ENCODE peak calls at places on chromosomes 12 and 14, in six cellular contexts. One of them, this sample, is unnamed.

GRCh38 chr14:95698287-95698686 is 12.1 kb downstream of the TCL1B start:
- DNase-seq in NCI-H1092 treated with DMSO at 0.1 percent for 48 hours: no peak
- DNase-seq in heart right ventricle: no peak
- DNase-seq in NCI-H510A treated with DMSO at 0.1 percent for 48 hours: no peak
- DNase-seq in transverse colon: no peak
- DNase-seq in activated naive CD4-positive, alpha-beta T cell: no peak
- DNase-seq in this sample: no peak

GRCh38 chr14:68084256-68084655 is 264.7 kb downstream of the RAD51B start:
- DNase-seq in NCI-H510A treated with DMSO at 0.1 percent for 48 hours: no peak
- DNase-seq in heart right ventricle: no peak
- DNase-seq in NCI-H1092 treated with DMSO at 0.1 percent for 48 hours: peak
- DNase-seq in transverse colon: no peak
- DNase-seq in activated naive CD4-positive, alpha-beta T cell: no peak
- DNase-seq in this sample: no peak

GRCh38 chr12:39319180-39319579 is 123.7 kb downstream of the KIF21A start:
- DNase-seq in NCI-H510A treated with DMSO at 0.1 percent for 48 hours: no peak
- DNase-seq in transverse colon: no peak
- DNase-seq in activated naive CD4-positive, alpha-beta T cell: no peak
- DNase-seq in NCI-H1092 treated with DMSO at 0.1 percent for 48 hours: no peak
- DNase-seq in heart right ventricle: no peak
- DNase-seq in this sample: no peak

GRCh38 chr12:21697829-21698630 is 40.4 kb upstream of the LDHB start:
- DNase-seq in transverse colon: no peak
- DNase-seq in NCI-H1092 treated with DMSO at 0.1 percent for 48 hours: peak
- DNase-seq in heart right ventricle: no peak
- DNase-seq in NCI-H510A treated with DMSO at 0.1 percent for 48 hours: peak
- DNase-seq in activated naive CD4-positive, alpha-beta T cell: no peak
- DNase-seq in this sample: no peak

GRCh38 chr12:26121323-26121740 is 3.5 kb downstream of the BHLHE41 start:
- DNase-seq in heart right ventricle: no peak
- DNase-seq in transverse colon: no peak
- DNase-seq in NCI-H1092 treated with DMSO at 0.1 percent for 48 hours: no peak
- DNase-seq in NCI-H510A treated with DMSO at 0.1 percent for 48 hours: no peak
- DNase-seq in activated naive CD4-positive, alpha-beta T cell: no peak
- DNase-seq in this sample: no peak

GRCh38 chr14:55433880-55434804 is 6.3 kb downstream of the TBPL2 start:
- DNase-seq in NCI-H510A treated with DMSO at 0.1 percent for 48 hours: no peak
- DNase-seq in NCI-H1092 treated with DMSO at 0.1 percent for 48 hours: no peak
- DNase-seq in activated naive CD4-positive, alpha-beta T cell: no peak
- DNase-seq in heart right ventricle: no peak
- DNase-seq in transverse colon: no peak
- DNase-seq in this sample: no peak

GRCh38 chr14:104393199-104393897 is 186.2 kb upstream of the C14orf180 start:
- DNase-seq in activated naive CD4-positive, alpha-beta T cell: no peak
- DNase-seq in NCI-H1092 treated with DMSO at 0.1 percent for 48 hours: no peak
- DNase-seq in transverse colon: no peak
- DNase-seq in NCI-H510A treated with DMSO at 0.1 percent for 48 hours: no peak
- DNase-seq in heart right ventricle: peak
- DNase-seq in this sample: peak

GRCh38 chr14:21997300-21997699 is 323.7 kb upstream of the OR4E1 start:
- DNase-seq in transverse colon: no peak
- DNase-seq in activated naive CD4-positive, alpha-beta T cell: no peak
- DNase-seq in NCI-H510A treated with DMSO at 0.1 percent for 48 hours: no peak
- DNase-seq in NCI-H1092 treated with DMSO at 0.1 percent for 48 hours: no peak
- DNase-seq in heart right ventricle: no peak
- DNase-seq in this sample: no peak

GRCh38 chr14:24422694-24423531 is 6.6 kb downstream of the CBLN3 start:
- DNase-seq in NCI-H1092 treated with DMSO at 0.1 percent for 48 hours: no peak
- DNase-seq in NCI-H510A treated with DMSO at 0.1 percent for 48 hours: no peak
- DNase-seq in transverse colon: peak
- DNase-seq in activated naive CD4-positive, alpha-beta T cell: no peak
- DNase-seq in heart right ventricle: no peak
- DNase-seq in this sample: no peak

GRCh38 chr12:17278946-17279345 is 673.0 kb upstream of the LMO3 start:
- DNase-seq in heart right ventricle: no peak
- DNase-seq in NCI-H510A treated with DMSO at 0.1 percent for 48 hours: no peak
- DNase-seq in activated naive CD4-positive, alpha-beta T cell: no peak
- DNase-seq in NCI-H1092 treated with DMSO at 0.1 percent for 48 hours: no peak
- DNase-seq in transverse colon: no peak
- DNase-seq in this sample: no peak

GRCh38 chr12:64650762-64651161 is 40.5 kb downstream of the RASSF3 start:
- DNase-seq in activated naive CD4-positive, alpha-beta T cell: no peak
- DNase-seq in NCI-H510A treated with DMSO at 0.1 percent for 48 hours: no peak
- DNase-seq in transverse colon: peak
- DNase-seq in heart right ventricle: no peak
- DNase-seq in NCI-H1092 treated with DMSO at 0.1 percent for 48 hours: no peak
- DNase-seq in this sample: no peak

GRCh38 chr12:105234197-105234596 is 1.8 kb downstream of the APPL2 start:
- DNase-seq in NCI-H510A treated with DMSO at 0.1 percent for 48 hours: no peak
- DNase-seq in transverse colon: no peak
- DNase-seq in activated naive CD4-positive, alpha-beta T cell: no peak
- DNase-seq in NCI-H1092 treated with DMSO at 0.1 percent for 48 hours: no peak
- DNase-seq in heart right ventricle: no peak
- DNase-seq in this sample: no peak

GRCh38 chr12:101829639-101830390 is 944 bp downstream of the GNPTAB start:
- DNase-seq in activated naive CD4-positive, alpha-beta T cell: no peak
- DNase-seq in NCI-H1092 treated with DMSO at 0.1 percent for 48 hours: peak
- DNase-seq in NCI-H510A treated with DMSO at 0.1 percent for 48 hours: peak
- DNase-seq in transverse colon: no peak
- DNase-seq in heart right ventricle: no peak
- DNase-seq in this sample: no peak

GRCh38 chr14:22326001-22326400 is 263.0 kb downstream of the DAD1 start:
- DNase-seq in activated naive CD4-positive, alpha-beta T cell: no peak
- DNase-seq in transverse colon: no peak
- DNase-seq in NCI-H1092 treated with DMSO at 0.1 percent for 48 hours: no peak
- DNase-seq in heart right ventricle: no peak
- DNase-seq in NCI-H510A treated with DMSO at 0.1 percent for 48 hours: no peak
- DNase-seq in this sample: no peak

GRCh38 chr14:72744416-72745120 is 149.3 kb downstream of the DPF3 start:
- DNase-seq in activated naive CD4-positive, alpha-beta T cell: no peak
- DNase-seq in heart right ventricle: no peak
- DNase-seq in NCI-H1092 treated with DMSO at 0.1 percent for 48 hours: no peak
- DNase-seq in NCI-H510A treated with DMSO at 0.1 percent for 48 hours: no peak
- DNase-seq in transverse colon: no peak
- DNase-seq in this sample: no peak

GRCh38 chr14:97707603-97708002 is 910.4 kb downstream of the VRK1 start:
- DNase-seq in NCI-H1092 treated with DMSO at 0.1 percent for 48 hours: no peak
- DNase-seq in heart right ventricle: no peak
- DNase-seq in activated naive CD4-positive, alpha-beta T cell: no peak
- DNase-seq in NCI-H510A treated with DMSO at 0.1 percent for 48 hours: no peak
- DNase-seq in transverse colon: no peak
- DNase-seq in this sample: no peak

GRCh38 chr14:100285021-100285912 is 21.0 kb downstream of the SLC25A29 start:
- DNase-seq in NCI-H1092 treated with DMSO at 0.1 percent for 48 hours: peak
- DNase-seq in heart right ventricle: peak
- DNase-seq in transverse colon: peak
- DNase-seq in activated naive CD4-positive, alpha-beta T cell: peak
- DNase-seq in NCI-H510A treated with DMSO at 0.1 percent for 48 hours: peak
- DNase-seq in this sample: peak

GRCh38 chr14:56379956-56380355 is 199.6 kb upstream of the TMEM260 start:
- DNase-seq in transverse colon: no peak
- DNase-seq in activated naive CD4-positive, alpha-beta T cell: no peak
- DNase-seq in heart right ventricle: no peak
- DNase-seq in NCI-H510A treated with DMSO at 0.1 percent for 48 hours: no peak
- DNase-seq in NCI-H1092 treated with DMSO at 0.1 percent for 48 hours: no peak
- DNase-seq in this sample: no peak

GRCh38 chr14:58914271-58914855 is 274.1 kb upstream of the DAAM1 start:
- DNase-seq in heart right ventricle: no peak
- DNase-seq in activated naive CD4-positive, alpha-beta T cell: no peak
- DNase-seq in NCI-H1092 treated with DMSO at 0.1 percent for 48 hours: no peak
- DNase-seq in NCI-H510A treated with DMSO at 0.1 percent for 48 hours: peak
- DNase-seq in transverse colon: no peak
- DNase-seq in this sample: no peak

GRCh38 chr12:5173511-5174011 is 129.9 kb downstream of the KCNA5 start:
- DNase-seq in NCI-H510A treated with DMSO at 0.1 percent for 48 hours: no peak
- DNase-seq in heart right ventricle: peak
- DNase-seq in transverse colon: no peak
- DNase-seq in activated naive CD4-positive, alpha-beta T cell: no peak
- DNase-seq in NCI-H1092 treated with DMSO at 0.1 percent for 48 hours: no peak
- DNase-seq in this sample: no peak

GRCh38 chr12:115960-116915 is 49.7 kb downstream of the IQSEC3 start:
- DNase-seq in heart right ventricle: no peak
- DNase-seq in NCI-H510A treated with DMSO at 0.1 percent for 48 hours: no peak
- DNase-seq in activated naive CD4-positive, alpha-beta T cell: no peak
- DNase-seq in transverse colon: no peak
- DNase-seq in NCI-H1092 treated with DMSO at 0.1 percent for 48 hours: no peak
- DNase-seq in this sample: no peak

GRCh38 chr12:31204995-31205582 is 120.9 kb downstream of the SINHCAF start:
- DNase-seq in activated naive CD4-positive, alpha-beta T cell: no peak
- DNase-seq in NCI-H1092 treated with DMSO at 0.1 percent for 48 hours: no peak
- DNase-seq in transverse colon: no peak
- DNase-seq in heart right ventricle: no peak
- DNase-seq in NCI-H510A treated with DMSO at 0.1 percent for 48 hours: no peak
- DNase-seq in this sample: no peak

GRCh38 chr12:56979628-56980027 is 22.2 kb upstream of the RDH16 start:
- DNase-seq in heart right ventricle: no peak
- DNase-seq in transverse colon: no peak
- DNase-seq in NCI-H510A treated with DMSO at 0.1 percent for 48 hours: no peak
- DNase-seq in activated naive CD4-positive, alpha-beta T cell: no peak
- DNase-seq in NCI-H1092 treated with DMSO at 0.1 percent for 48 hours: no peak
- DNase-seq in this sample: no peak

GRCh38 chr12:122172262-122172939 is 1.6 kb downstream of the IL31 start:
- DNase-seq in heart right ventricle: no peak
- DNase-seq in activated naive CD4-positive, alpha-beta T cell: no peak
- DNase-seq in NCI-H1092 treated with DMSO at 0.1 percent for 48 hours: no peak
- DNase-seq in transverse colon: no peak
- DNase-seq in NCI-H510A treated with DMSO at 0.1 percent for 48 hours: no peak
- DNase-seq in this sample: no peak

GRCh38 chr12:113333877-113334785 is 778 bp downstream of the SLC8B1 start:
- DNase-seq in activated naive CD4-positive, alpha-beta T cell: no peak
- DNase-seq in NCI-H1092 treated with DMSO at 0.1 percent for 48 hours: no peak
- DNase-seq in heart right ventricle: peak
- DNase-seq in transverse colon: peak
- DNase-seq in NCI-H510A treated with DMSO at 0.1 percent for 48 hours: peak
- DNase-seq in this sample: peak

GRCh38 chr14:36313898-36314297 is 6.5 kb downstream of the MBIP start:
- DNase-seq in transverse colon: no peak
- DNase-seq in heart right ventricle: no peak
- DNase-seq in activated naive CD4-positive, alpha-beta T cell: no peak
- DNase-seq in NCI-H1092 treated with DMSO at 0.1 percent for 48 hours: peak
- DNase-seq in NCI-H510A treated with DMSO at 0.1 percent for 48 hours: peak
- DNase-seq in this sample: no peak

GRCh38 chr14:100056964-100057817 is 8.0 kb upstream of the EVL start:
- DNase-seq in NCI-H510A treated with DMSO at 0.1 percent for 48 hours: no peak
- DNase-seq in heart right ventricle: no peak
- DNase-seq in transverse colon: no peak
- DNase-seq in activated naive CD4-positive, alpha-beta T cell: no peak
- DNase-seq in NCI-H1092 treated with DMSO at 0.1 percent for 48 hours: no peak
- DNase-seq in this sample: no peak

GRCh38 chr12:49895773-49896172 is 7.9 kb downstream of the FAIM2 start:
- DNase-seq in transverse colon: no peak
- DNase-seq in activated naive CD4-positive, alpha-beta T cell: no peak
- DNase-seq in heart right ventricle: no peak
- DNase-seq in NCI-H1092 treated with DMSO at 0.1 percent for 48 hours: no peak
- DNase-seq in NCI-H510A treated with DMSO at 0.1 percent for 48 hours: no peak
- DNase-seq in this sample: no peak

GRCh38 chr12:132385923-132386751 is 56.7 kb upstream of the GALNT9 start:
- DNase-seq in heart right ventricle: no peak
- DNase-seq in NCI-H510A treated with DMSO at 0.1 percent for 48 hours: no peak
- DNase-seq in activated naive CD4-positive, alpha-beta T cell: no peak
- DNase-seq in NCI-H1092 treated with DMSO at 0.1 percent for 48 hours: no peak
- DNase-seq in transverse colon: no peak
- DNase-seq in this sample: no peak

GRCh38 chr12:98440165-98440581 is 75.2 kb upstream of the TMPO start:
- DNase-seq in heart right ventricle: peak
- DNase-seq in transverse colon: no peak
- DNase-seq in NCI-H510A treated with DMSO at 0.1 percent for 48 hours: no peak
- DNase-seq in activated naive CD4-positive, alpha-beta T cell: no peak
- DNase-seq in NCI-H1092 treated with DMSO at 0.1 percent for 48 hours: no peak
- DNase-seq in this sample: peak

GRCh38 chr12:96070670-96071279 is 35.4 kb upstream of the LTA4H start:
- DNase-seq in NCI-H510A treated with DMSO at 0.1 percent for 48 hours: peak
- DNase-seq in heart right ventricle: no peak
- DNase-seq in transverse colon: peak
- DNase-seq in NCI-H1092 treated with DMSO at 0.1 percent for 48 hours: peak
- DNase-seq in activated naive CD4-positive, alpha-beta T cell: no peak
- DNase-seq in this sample: no peak

GRCh38 chr12:31324845-31325523 is 966 bp downstream of the SINHCAF start:
- DNase-seq in transverse colon: peak
- DNase-seq in NCI-H1092 treated with DMSO at 0.1 percent for 48 hours: peak
- DNase-seq in activated naive CD4-positive, alpha-beta T cell: peak
- DNase-seq in NCI-H510A treated with DMSO at 0.1 percent for 48 hours: peak
- DNase-seq in heart right ventricle: peak
- DNase-seq in this sample: peak

GRCh38 chr14:50045039-50045711 is 71.2 kb downstream of the VCPKMT start:
- DNase-seq in activated naive CD4-positive, alpha-beta T cell: peak
- DNase-seq in transverse colon: peak
- DNase-seq in heart right ventricle: peak
- DNase-seq in NCI-H510A treated with DMSO at 0.1 percent for 48 hours: no peak
- DNase-seq in NCI-H1092 treated with DMSO at 0.1 percent for 48 hours: no peak
- DNase-seq in this sample: peak

GRCh38 chr12:69662764-69663163 is 36.3 kb downstream of the BEST3 start:
- DNase-seq in NCI-H510A treated with DMSO at 0.1 percent for 48 hours: no peak
- DNase-seq in activated naive CD4-positive, alpha-beta T cell: no peak
- DNase-seq in transverse colon: no peak
- DNase-seq in NCI-H1092 treated with DMSO at 0.1 percent for 48 hours: no peak
- DNase-seq in heart right ventricle: no peak
- DNase-seq in this sample: no peak

GRCh38 chr14:98692832-98693231 is 579.2 kb downstream of the BCL11B start:
- DNase-seq in NCI-H510A treated with DMSO at 0.1 percent for 48 hours: no peak
- DNase-seq in heart right ventricle: no peak
- DNase-seq in activated naive CD4-positive, alpha-beta T cell: no peak
- DNase-seq in transverse colon: no peak
- DNase-seq in NCI-H1092 treated with DMSO at 0.1 percent for 48 hours: no peak
- DNase-seq in this sample: no peak

GRCh38 chr14:79378020-79378419 is 833.3 kb downstream of the DIO2 start:
- DNase-seq in NCI-H510A treated with DMSO at 0.1 percent for 48 hours: no peak
- DNase-seq in heart right ventricle: no peak
- DNase-seq in transverse colon: no peak
- DNase-seq in activated naive CD4-positive, alpha-beta T cell: no peak
- DNase-seq in NCI-H1092 treated with DMSO at 0.1 percent for 48 hours: no peak
- DNase-seq in this sample: no peak

GRCh38 chr12:97556201-97556824 is 93.7 kb downstream of the RMST start:
- DNase-seq in NCI-H1092 treated with DMSO at 0.1 percent for 48 hours: peak
- DNase-seq in NCI-H510A treated with DMSO at 0.1 percent for 48 hours: peak
- DNase-seq in activated naive CD4-positive, alpha-beta T cell: no peak
- DNase-seq in heart right ventricle: peak
- DNase-seq in transverse colon: no peak
- DNase-seq in this sample: peak

GRCh38 chr12:49413796-49414195 is 46.5 kb downstream of the SPATS2 start:
- DNase-seq in NCI-H1092 treated with DMSO at 0.1 percent for 48 hours: no peak
- DNase-seq in NCI-H510A treated with DMSO at 0.1 percent for 48 hours: no peak
- DNase-seq in heart right ventricle: no peak
- DNase-seq in transverse colon: no peak
- DNase-seq in activated naive CD4-positive, alpha-beta T cell: no peak
- DNase-seq in this sample: no peak

GRCh38 chr12:129237881-129238280 is 384.6 kb downstream of the GLT1D1 start:
- DNase-seq in activated naive CD4-positive, alpha-beta T cell: no peak
- DNase-seq in NCI-H1092 treated with DMSO at 0.1 percent for 48 hours: no peak
- DNase-seq in transverse colon: no peak
- DNase-seq in heart right ventricle: no peak
- DNase-seq in NCI-H510A treated with DMSO at 0.1 percent for 48 hours: no peak
- DNase-seq in this sample: no peak

This sample was measured in left ventricle myocardium inferior.